ENCODE peak calls at places on chromosomes 1 and 21, in six cellular contexts. One of them, this sample, is unnamed.

GRCh38 chr1:46180082-46180616 is 3.9 kb upstream of the P3R3URF start:
- DNase-seq in HCT116: peak
- DNase-seq in pancreas: no peak
- DNase-seq in A549: no peak
- DNase-seq in H9: peak
- DNase-seq in adrenal gland: no peak
- DNase-seq in this sample: peak

GRCh38 chr21:42140196-42140934 is 69.2 kb downstream of the UMODL1 start:
- DNase-seq in HCT116: no peak
- DNase-seq in pancreas: no peak
- DNase-seq in A549: no peak
- DNase-seq in H9: no peak
- DNase-seq in adrenal gland: no peak
- DNase-seq in this sample: no peak

GRCh38 chr1:9453375-9454093 is 85.7 kb upstream of the SLC25A33 start:
- DNase-seq in HCT116: no peak
- DNase-seq in pancreas: no peak
- DNase-seq in A549: no peak
- DNase-seq in H9: no peak
- DNase-seq in adrenal gland: no peak
- DNase-seq in this sample: no peak

GRCh38 chr21:41371698-41372030 is 9.8 kb downstream of the MX2 start:
- DNase-seq in HCT116: no peak
- DNase-seq in pancreas: no peak
- DNase-seq in A549: no peak
- DNase-seq in H9: no peak
- DNase-seq in adrenal gland: no peak
- DNase-seq in this sample: no peak

GRCh38 chr1:236282159-236282716 is 480 bp upstream of the ERO1B start:
- DNase-seq in HCT116: no peak
- DNase-seq in pancreas: no peak
- DNase-seq in A549: no peak
- DNase-seq in H9: no peak
- DNase-seq in adrenal gland: no peak
- DNase-seq in this sample: no peak

GRCh38 chr1:58720680-58721079 is 20.8 kb upstream of the MYSM1 start:
- DNase-seq in HCT116: no peak
- DNase-seq in pancreas: no peak
- DNase-seq in A549: no peak
- DNase-seq in H9: no peak
- DNase-seq in adrenal gland: no peak
- DNase-seq in this sample: no peak

GRCh38 chr1:240739139-240739538 is 127.2 kb upstream of the GREM2 start:
- DNase-seq in HCT116: no peak
- DNase-seq in pancreas: no peak
- DNase-seq in A549: no peak
- DNase-seq in H9: no peak
- DNase-seq in adrenal gland: no peak
- DNase-seq in this sample: no peak

GRCh38 chr1:67618285-67619018 is 66.5 kb upstream of the GADD45A start:
- DNase-seq in HCT116: no peak
- DNase-seq in pancreas: no peak
- DNase-seq in A549: no peak
- DNase-seq in H9: no peak
- DNase-seq in adrenal gland: no peak
- DNase-seq in this sample: peak

GRCh38 chr1:67472056-67472455 is 41.9 kb upstream of the SERBP1 start:
- DNase-seq in HCT116: no peak
- DNase-seq in pancreas: no peak
- DNase-seq in A549: no peak
- DNase-seq in H9: no peak
- DNase-seq in adrenal gland: no peak
- DNase-seq in this sample: no peak

GRCh38 chr1:228283476-228284147 is 75.8 kb downstream of the OBSCN start:
- DNase-seq in HCT116: no peak
- DNase-seq in pancreas: peak
- DNase-seq in A549: no peak
- DNase-seq in H9: no peak
- DNase-seq in adrenal gland: no peak
- DNase-seq in this sample: no peak

GRCh38 chr1:183416850-183417690 is 1.1 kb downstream of the NMNAT2 start:
- DNase-seq in HCT116: no peak
- DNase-seq in pancreas: peak
- DNase-seq in A549: peak
- DNase-seq in H9: peak
- DNase-seq in adrenal gland: peak
- DNase-seq in this sample: no peak

GRCh38 chr1:213656039-213656438 is 331.7 kb upstream of the PROX1 start:
- DNase-seq in HCT116: no peak
- DNase-seq in pancreas: no peak
- DNase-seq in A549: no peak
- DNase-seq in H9: no peak
- DNase-seq in adrenal gland: no peak
- DNase-seq in this sample: no peak
- H3K27ac ChIP-seq in HCT116: no peak
- H3K27ac ChIP-seq in pancreas: no peak
- H3K27ac ChIP-seq in A549: no peak
- H3K27ac ChIP-seq in H9: no peak
- H3K27ac ChIP-seq in adrenal gland: no peak
- H3K27ac ChIP-seq in this sample: no peak

GRCh38 chr1:175132456-175132855 is 60.1 kb downstream of the KIAA0040 start:
- DNase-seq in HCT116: no peak
- DNase-seq in pancreas: no peak
- DNase-seq in A549: no peak
- DNase-seq in H9: no peak
- DNase-seq in adrenal gland: no peak
- DNase-seq in this sample: no peak

GRCh38 chr1:175129644-175129996 is 62.0 kb downstream of the TNN start:
- DNase-seq in HCT116: no peak
- DNase-seq in pancreas: no peak
- DNase-seq in A549: no peak
- DNase-seq in H9: no peak
- DNase-seq in adrenal gland: no peak
- DNase-seq in this sample: no peak

GRCh38 chr1:175129997-175130648 is 62.5 kb downstream of the KIAA0040 start:
- DNase-seq in HCT116: no peak
- DNase-seq in pancreas: no peak
- DNase-seq in A549: no peak
- DNase-seq in H9: peak
- DNase-seq in adrenal gland: no peak
- DNase-seq in this sample: no peak

GRCh38 chr1:175130649-175131045 is 61.9 kb downstream of the KIAA0040 start:
- DNase-seq in HCT116: no peak
- DNase-seq in pancreas: no peak
- DNase-seq in A549: no peak
- DNase-seq in H9: no peak
- DNase-seq in adrenal gland: no peak
- DNase-seq in this sample: no peak

GRCh38 chr1:175131100-175131499 is 61.5 kb downstream of the KIAA0040 start:
- DNase-seq in HCT116: no peak
- DNase-seq in pancreas: no peak
- DNase-seq in A549: no peak
- DNase-seq in H9: no peak
- DNase-seq in adrenal gland: no peak
- DNase-seq in this sample: no peak
- H3K27ac ChIP-seq in HCT116: no peak
- H3K27ac ChIP-seq in pancreas: no peak
- H3K27ac ChIP-seq in A549: no peak
- H3K27ac ChIP-seq in H9: peak
- H3K27ac ChIP-seq in adrenal gland: no peak
- H3K27ac ChIP-seq in this sample: no peak

GRCh38 chr1:116764906-116765862 is 11.0 kb downstream of the CD2 start:
- DNase-seq in HCT116: no peak
- DNase-seq in pancreas: no peak
- DNase-seq in A549: no peak
- DNase-seq in H9: no peak
- DNase-seq in adrenal gland: no peak
- DNase-seq in this sample: no peak
- H3K27ac ChIP-seq in HCT116: no peak
- H3K27ac ChIP-seq in pancreas: no peak
- H3K27ac ChIP-seq in A549: no peak
- H3K27ac ChIP-seq in H9: no peak
- H3K27ac ChIP-seq in adrenal gland: no peak
- H3K27ac ChIP-seq in this sample: no peak

GRCh38 chr21:46184625-46185555 is 631 bp upstream of the SPATC1L start:
- DNase-seq in HCT116: peak
- DNase-seq in pancreas: peak
- DNase-seq in A549: no peak
- DNase-seq in H9: peak
- DNase-seq in adrenal gland: peak
- DNase-seq in this sample: peak

GRCh38 chr21:46181953-46182547 is 2.2 kb downstream of the SPATC1L start:
- DNase-seq in HCT116: no peak
- DNase-seq in pancreas: no peak
- DNase-seq in A549: no peak
- DNase-seq in H9: peak
- DNase-seq in adrenal gland: no peak
- DNase-seq in this sample: no peak

GRCh38 chr21:46185717-46186116 is 1.5 kb upstream of the SPATC1L start:
- DNase-seq in HCT116: no peak
- DNase-seq in pancreas: no peak
- DNase-seq in A549: no peak
- DNase-seq in H9: no peak
- DNase-seq in adrenal gland: no peak
- DNase-seq in this sample: no peak

GRCh38 chr21:46182548-46183336 is 1.5 kb downstream of the SPATC1L start:
- DNase-seq in HCT116: no peak
- DNase-seq in pancreas: peak
- DNase-seq in A549: no peak
- DNase-seq in H9: peak
- DNase-seq in adrenal gland: peak
- DNase-seq in this sample: no peak

GRCh38 chr21:46183910-46184624 is at the start of gene SPATC1L:
- DNase-seq in HCT116: no peak
- DNase-seq in pancreas: peak
- DNase-seq in A549: no peak
- DNase-seq in H9: peak
- DNase-seq in adrenal gland: peak
- DNase-seq in this sample: peak
- H3K27ac ChIP-seq in HCT116: no peak
- H3K27ac ChIP-seq in pancreas: peak
- H3K27ac ChIP-seq in A549: no peak
- H3K27ac ChIP-seq in H9: no peak
- H3K27ac ChIP-seq in adrenal gland: peak
- H3K27ac ChIP-seq in this sample: peak

DNA sequence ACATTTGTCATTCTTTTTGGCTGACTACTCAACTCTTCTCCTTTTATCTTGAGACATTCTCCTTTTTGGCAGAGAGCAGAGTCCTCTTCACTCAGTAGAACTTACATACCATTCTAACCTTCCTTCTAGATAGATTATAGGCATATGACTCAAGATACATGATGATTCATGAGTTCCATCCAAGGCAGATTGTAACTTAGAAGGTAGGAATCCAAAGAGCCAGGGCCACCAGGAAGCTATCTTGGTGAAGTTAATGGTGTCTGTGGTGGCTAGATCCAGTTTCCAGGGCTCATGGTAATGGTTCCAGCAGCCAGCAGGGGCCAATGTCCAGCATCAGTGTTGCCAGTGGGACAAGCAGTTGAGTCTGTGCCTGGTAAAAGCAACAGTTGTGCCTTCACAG is 76.1 kb upstream of the KIAA0040 start:
- DNase-seq in HCT116: peak
- DNase-seq in pancreas: no peak
- DNase-seq in A549: no peak
- DNase-seq in H9: no peak
- DNase-seq in adrenal gland: no peak
- DNase-seq in this sample: peak
- H3K27ac ChIP-seq in HCT116: peak
- H3K27ac ChIP-seq in pancreas: no peak
- H3K27ac ChIP-seq in A549: no peak
- H3K27ac ChIP-seq in H9: no peak
- H3K27ac ChIP-seq in adrenal gland: no peak
- H3K27ac ChIP-seq in this sample: peak

GRCh38 chr1:13617773-13618172 is 34.1 kb downstream of the PDPN start:
- DNase-seq in HCT116: no peak
- DNase-seq in pancreas: no peak
- DNase-seq in A549: no peak
- DNase-seq in H9: no peak
- DNase-seq in adrenal gland: no peak
- DNase-seq in this sample: no peak
- H3K27ac ChIP-seq in HCT116: no peak
- H3K27ac ChIP-seq in pancreas: no peak
- H3K27ac ChIP-seq in A549: no peak
- H3K27ac ChIP-seq in H9: no peak
- H3K27ac ChIP-seq in adrenal gland: no peak
- H3K27ac ChIP-seq in this sample: no peak

DNA sequence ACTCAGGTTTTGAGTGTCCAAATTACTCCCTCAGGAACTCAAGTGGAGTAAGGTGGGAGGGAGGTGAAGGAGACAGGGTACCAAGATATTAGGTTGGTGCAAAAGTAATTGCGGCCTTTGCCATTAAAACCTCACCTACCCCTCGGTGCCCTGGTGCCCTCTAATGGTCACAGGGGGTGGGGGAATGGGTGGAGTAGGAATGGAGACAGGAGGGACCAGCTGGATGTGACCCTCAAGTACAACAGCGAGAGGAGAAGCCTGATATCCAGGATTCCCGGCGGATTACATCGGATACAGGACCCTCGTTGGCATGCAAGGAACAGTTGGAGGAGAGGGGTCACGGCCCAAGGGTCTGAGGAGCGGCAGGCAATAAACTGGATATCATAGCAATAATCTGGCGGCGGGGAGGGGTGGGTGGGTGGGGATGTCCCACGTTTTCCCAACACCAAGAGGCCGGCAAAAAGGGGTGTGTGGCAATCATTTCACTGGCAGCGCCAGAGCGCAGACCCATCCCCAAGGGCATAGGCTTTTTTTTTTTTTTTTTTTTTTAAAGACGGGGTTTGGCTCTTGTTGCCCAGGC is 4.3 kb upstream of the ZBTB7B start:
- DNase-seq in HCT116: no peak
- DNase-seq in pancreas: no peak
- DNase-seq in A549: no peak
- DNase-seq in H9: peak
- DNase-seq in adrenal gland: no peak
- DNase-seq in this sample: no peak
- H3K27ac ChIP-seq in HCT116: peak
- H3K27ac ChIP-seq in pancreas: no peak
- H3K27ac ChIP-seq in A549: no peak
- H3K27ac ChIP-seq in H9: no peak
- H3K27ac ChIP-seq in adrenal gland: no peak
- H3K27ac ChIP-seq in this sample: no peak

This sample was measured in epithelial cell of prostate.